ENCODE peak calls at places on chromosomes 7 and 10, in four cellular contexts. B, C, A and S are unnamed samples.

GRCh38 chr7:2713978-2714377 is 26.0 kb downstream of the AMZ1 start:
- DNase-seq in B (no peak), A (no peak), C (no peak), S (no peak)

GRCh38 chr7:4796453-4796852 is 21.0 kb downstream of the AP5Z1 start:
- DNase-seq in B (no peak), A (no peak), C (no peak), S (no peak)

GRCh38 chr10:86003201-86003621 is 363.4 kb downstream of the GRID1 start:
- DNase-seq in B (no peak), C (no peak), A (no peak), S (no peak)

GRCh38 chr7:117219485-117219884 is 103.4 kb downstream of the WNT2 start:
- DNase-seq in B (no peak), A (peak), C (no peak), S (peak)

GRCh38 chr10:69089638-69090599 is 2.0 kb downstream of the SRGN start:
- DNase-seq in C (no peak), A (peak), B (no peak), S (no peak)

GRCh38 chr7:2203551-2204300 is 29.0 kb downstream of the MAD1L1 start:
- DNase-seq in B (no peak), C (no peak), A (peak), S (no peak)

GRCh38 chr7:116534790-116535189 is 10.0 kb downstream of the CAV1 start:
- DNase-seq in B (no peak), A (peak), C (no peak), S (peak)

GRCh38 chr7:32179567-32179966 is 109.4 kb upstream of the PDE1C start:
- DNase-seq in C (no peak), B (no peak), A (no peak), S (peak)

GRCh38 chr7:132650498-132650897 is 74.2 kb upstream of the PLXNA4 start:
- DNase-seq in B (peak), A (peak), C (peak), S (peak)

GRCh38 chr10:117718970-117719369 is 176.4 kb downstream of the EMX2 start:
- DNase-seq in A (no peak), C (no peak), B (no peak), S (peak)

GRCh38 chr10:43282881-43283280 is 16.0 kb upstream of the RASGEF1A start:
- DNase-seq in A (no peak), B (peak), C (no peak), S (peak)

GRCh38 chr7:105985250-105985649 is 22.2 kb downstream of the CDHR3 start:
- DNase-seq in C (no peak), B (no peak), A (no peak), S (no peak)

GRCh38 chr10:131021246-131021895 is 290.1 kb downstream of the TCERG1L start:
- DNase-seq in C (no peak), B (no peak), A (no peak), S (no peak)

GRCh38 chr7:44292876-44293560 is 32.4 kb downstream of the CAMK2B start:
- DNase-seq in C (no peak), B (no peak), A (no peak), S (no peak)

GRCh38 chr10:120459185-120459584 is 2.2 kb downstream of the PLPP4 start:
- DNase-seq in C (no peak), A (no peak), B (no peak), S (no peak)

GRCh38 chr10:11810313-11810766 is 12.8 kb upstream of the PROSER2 start:
- DNase-seq in C (no peak), A (peak), B (no peak), S (no peak)

GRCh38 chr7:32489788-32490126 is 423 bp downstream of the LSM5 start:
- DNase-seq in A (no peak), B (no peak), C (no peak), S (no peak)

GRCh38 chr10:77386365-77386764 is 251.2 kb downstream of the KCNMA1 start:
- DNase-seq in A (no peak), C (no peak), B (no peak), S (no peak)

GRCh38 chr10:97759157-97759980 is 12.4 kb downstream of the SFRP5 start:
- DNase-seq in B (peak), C (peak), A (peak), S (peak)

GRCh38 chr7:101519324-101520017 is 109.6 kb downstream of the MYL10 start:
- DNase-seq in C (no peak), B (no peak), A (peak), S (no peak)

GRCh38 chr7:106060394-106060920 is 51.7 kb downstream of the SYPL1 start:
- DNase-seq in A (no peak), C (no peak), B (no peak), S (no peak)

GRCh38 chr7:6228363-6228762 is 44.1 kb downstream of the CYTH3 start:
- DNase-seq in A (peak), C (no peak), B (no peak), S (no peak)

GRCh38 chr7:154171422-154171821 is 119.2 kb downstream of the DPP6 start:
- DNase-seq in B (no peak), A (no peak), C (no peak), S (no peak)

GRCh38 chr10:129505500-129506075 is 38.5 kb downstream of the MGMT start:
- DNase-seq in A (no peak), C (no peak), B (peak), S (no peak)

GRCh38 chr10:91883549-91884542 is 25.4 kb downstream of the FGFBP3 start:
- DNase-seq in A (peak), C (no peak), B (no peak), S (no peak)

GRCh38 chr7:13829914-13830603 is 159.4 kb downstream of the ETV1 start:
- DNase-seq in A (peak), C (no peak), B (peak), S (peak)

GRCh38 chr10:79019961-79020491 is 48.7 kb upstream of the ZMIZ1 start:
- DNase-seq in B (peak), A (peak), C (no peak), S (peak)

GRCh38 chr10:79020605-79021004 is 48.2 kb upstream of the ZMIZ1 start:
- DNase-seq in A (no peak), C (no peak), B (no peak), S (no peak)

GRCh38 chr10:79018591-79019011 is 50.2 kb upstream of the ZMIZ1 start:
- DNase-seq in C (no peak), B (peak), A (peak), S (peak)

GRCh38 chr10:79017882-79018550 is 50.8 kb upstream of the ZMIZ1 start:
- DNase-seq in A (no peak), C (no peak), B (no peak), S (no peak)

DNA sequence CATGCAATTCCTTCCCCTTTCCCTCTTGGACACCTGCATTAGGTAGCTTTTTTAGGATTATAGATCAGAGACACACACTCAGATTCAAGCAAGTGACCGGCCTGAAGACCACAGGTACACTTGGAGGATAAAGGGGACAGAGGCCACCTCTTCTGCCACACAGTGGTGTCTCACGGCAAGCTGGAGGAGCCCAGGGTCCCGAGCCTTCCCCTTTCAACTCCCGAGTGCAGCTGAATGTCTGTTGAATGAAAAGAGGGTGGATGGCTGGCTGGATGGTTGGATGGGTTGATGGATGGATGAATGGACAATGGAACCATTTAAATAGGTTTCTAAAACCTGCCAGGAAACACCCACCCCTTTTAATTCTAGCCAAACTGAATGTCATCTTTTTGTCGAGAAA is 49.3 kb upstream of the ZMIZ1 start:
- DNase-seq in B (no peak), C (no peak), A (no peak), S (no peak)
- TF ChIP-seq CTCF in B (no peak), C (no peak), A (no peak), S (no peak)

GRCh38 chr10:12898271-12898670 is 103.2 kb downstream of the CCDC3 start:
- DNase-seq in A (no peak), B (no peak), C (no peak), S (no peak)

GRCh38 chr10:12905067-12905466 is 96.4 kb downstream of the CCDC3 start:
- DNase-seq in C (no peak), B (no peak), A (no peak), S (no peak)

GRCh38 chr10:12902959-12903358 is 98.6 kb downstream of the CCDC3 start:
- DNase-seq in A (no peak), C (no peak), B (no peak), S (no peak)

GRCh38 chr10:12906051-12906541 is 95.4 kb downstream of the CCDC3 start:
- DNase-seq in A (no peak), C (no peak), B (no peak), S (no peak)

GRCh38 chr10:12902135-12902572 is 99.4 kb downstream of the CCDC3 start:
- DNase-seq in C (peak), B (peak), A (peak), S (peak)
- TF ChIP-seq CTCF in C (peak), B (peak), A (peak), S (peak)

GRCh38 chr7:70693690-70694356 is 438.1 kb upstream of the GALNT17 start:
- DNase-seq in C (no peak), B (peak), A (peak), S (no peak)
- TF ChIP-seq CTCF in C (no peak), B (no peak), A (no peak), S (no peak)

GRCh38 chr7:45921699-45922519 is 837 bp upstream of the IGFBP3 start:
- DNase-seq in C (peak), B (peak), A (peak), S (peak)
- TF ChIP-seq CTCF in C (peak), B (peak), A (peak), S (peak)

GRCh38 chr10:93142534-93142933 is 68.8 kb downstream of the CYP26A1 start:
- DNase-seq in C (no peak), A (no peak), B (no peak), S (no peak)
- TF ChIP-seq CTCF in C (no peak), A (no peak), B (no peak), S (no peak)